ENCODE peak calls at places on chromosomes 11 and 22, in seven cellular contexts. H is tibial nerve; O is right lobe of liver; B is SJSA1; F is prostate gland; D is H9; S is effector memory CD4-positive, alpha-beta T cell. I is an unnamed sample.

GRCh38 chr11:129248618-129249017 is 56.5 kb upstream of the ARHGAP32 start:
- DNase-seq in H (no peak), O (no peak), B (no peak), F (no peak), D (no peak), S (no peak), I (no peak)

GRCh38 chr11:128448487-128448886 is 138.9 kb downstream of the ETS1 start:
- DNase-seq in H (no peak), O (peak; percentile 78), B (no peak), F (no peak), D (peak; percentile 43), S (no peak), I (no peak)

GRCh38 chr11:34840736-34841386 is 75.3 kb downstream of the APIP start:
- DNase-seq in H (no peak), O (no peak), B (no peak), F (no peak), D (peak; percentile 55), S (no peak), I (peak; percentile 37)

GRCh38 chr22:30435674-30436126 is 10.1 kb downstream of the MTFP1 start:
- DNase-seq in H (no peak), O (peak; percentile 69), B (no peak), F (no peak), D (no peak), S (peak; percentile 79), I (no peak)

GRCh38 chr11:122422707-122423106 is 232.8 kb upstream of the UBASH3B start:
- DNase-seq in H (no peak), O (no peak), B (no peak), F (no peak), D (no peak), S (no peak), I (no peak)

GRCh38 chr11:26651916-26652315 is 69.9 kb downstream of the SLC5A12 start:
- DNase-seq in H (no peak), O (no peak), B (no peak), F (no peak), D (no peak), S (no peak), I (no peak)

GRCh38 chr22:48581821-48582469 is 1245.7 kb downstream of the BRD1 start:
- DNase-seq in H (no peak), O (no peak), B (no peak), F (no peak), D (no peak), S (no peak), I (no peak)

GRCh38 chr22:41697126-41697775 is 2.1 kb upstream of the MEI1 start:
- DNase-seq in H (peak; percentile 99), O (peak; percentile 89), B (peak; percentile 95), F (peak; percentile 80), D (peak; percentile 96), S (peak; percentile 79), I (peak; percentile 99)

GRCh38 chr22:46517255-46517761 is 20.1 kb downstream of the CELSR1 start:
- DNase-seq in H (no peak), O (peak; percentile 58), B (no peak), F (no peak), D (no peak), S (no peak), I (peak; percentile 69)

GRCh38 chr11:26188559-26188958 is 143.4 kb upstream of the ANO3 start:
- DNase-seq in H (no peak), O (no peak), B (no peak), F (no peak), D (no peak), S (no peak), I (no peak)

GRCh38 chr11:34626393-34626792 is 5.5 kb downstream of the EHF start:
- DNase-seq in H (no peak), O (no peak), B (no peak), F (no peak), D (no peak), S (no peak), I (no peak)

GRCh38 chr11:1327064-1327460 is 17.6 kb upstream of the TOLLIP start:
- DNase-seq in H (no peak), O (no peak), B (no peak), F (no peak), D (no peak), S (no peak), I (no peak)

GRCh38 chr11:2943711-2944118 is 14.5 kb upstream of the PHLDA2 start:
- DNase-seq in H (no peak), O (peak; percentile 56), B (no peak), F (no peak), D (no peak), S (no peak), I (peak; percentile 84)

GRCh38 chr11:10488121-10488580 is 33.1 kb downstream of the AMPD3 start:
- DNase-seq in H (no peak), O (no peak), B (peak; percentile 20), F (peak; percentile 23), D (peak; percentile 33), S (no peak), I (peak; percentile 56)

GRCh38 chr22:32233091-32233490 is 22.1 kb downstream of the SLC5A4 start:
- DNase-seq in H (no peak), O (no peak), B (no peak), F (no peak), D (no peak), S (no peak), I (no peak)

GRCh38 chr22:24101966-24102365 is 79.3 kb upstream of the SUSD2 start:
- DNase-seq in H (no peak), O (peak; percentile 29), B (no peak), F (no peak), D (no peak), S (no peak), I (peak; percentile 28)

GRCh38 chr11:70709596-70709995 is 311.3 kb downstream of the CTTN start:
- DNase-seq in H (no peak), O (no peak), B (no peak), F (no peak), D (no peak), S (no peak), I (no peak)

GRCh38 chr22:37228106-37229011 is 15.7 kb downstream of the RAC2 start:
- DNase-seq in H (no peak), O (no peak), B (no peak), F (no peak), D (no peak), S (no peak), I (peak; percentile 86)

GRCh38 chr11:3885855-3886254 is 30.4 kb downstream of the STIM1 start:
- DNase-seq in H (no peak), O (no peak), B (no peak), F (no peak), D (no peak), S (no peak), I (no peak)

GRCh38 chr11:31417816-31418215 is 48.2 kb downstream of the DNAJC24 start:
- DNase-seq in H (no peak), O (no peak), B (no peak), F (no peak), D (no peak), S (no peak), I (no peak)

GRCh38 chr22:42909363-42910058 is 52.4 kb upstream of the ARFGAP3 start:
- DNase-seq in H (no peak), O (peak; percentile 16), B (no peak), F (no peak), D (no peak), S (no peak), I (no peak)

GRCh38 chr22:43630451-43630850 is 181.7 kb downstream of the EFCAB6 start:
- DNase-seq in H (no peak), O (no peak), B (no peak), F (no peak), D (no peak), S (no peak), I (no peak)

GRCh38 chr22:46533434-46533833 is 4.0 kb downstream of the CELSR1 start:
- DNase-seq in H (no peak), O (no peak), B (no peak), F (peak; percentile 34), D (peak; percentile 72), S (no peak), I (no peak)

GRCh38 chr11:73374130-73374529 is 2.1 kb upstream of the RELT start:
- DNase-seq in H (no peak), O (no peak), B (no peak), F (no peak), D (no peak), S (no peak), I (no peak)

GRCh38 chr22:46085831-46086576 is 64.3 kb upstream of the PPARA start:
- DNase-seq in H (no peak), O (peak; percentile 60), B (peak; percentile 96), F (peak; percentile 81), D (no peak), S (no peak), I (peak; percentile 82)

GRCh38 chr11:106464728-106465127 is 387.3 kb downstream of the AASDHPPT start:
- DNase-seq in H (no peak), O (no peak), B (no peak), F (no peak), D (no peak), S (no peak), I (no peak)
- H3K4me1 ChIP-seq in H (peaks cover 11% of the 10 kb centered on the region), O (no peaks in the 10 kb centered on the region), B (peaks cover 51% of the 10 kb centered on the region), F (no peaks in the 10 kb centered on the region), D (no peaks in the 10 kb centered on the region), S (no peaks in the 10 kb centered on the region), I (peaks cover 10% of the 10 kb centered on the region)

GRCh38 chr11:118924591-118925585 is 838 bp downstream of the BCL9L start:
- DNase-seq in H (no peak), O (peak; percentile 51), B (no peak), F (no peak), D (peak; percentile 71), S (no peak), I (peak; percentile 52)
- H3K4me1 ChIP-seq in H (peaks cover 52% of the 10 kb centered on the region), O (peaks cover 34% of the 10 kb centered on the region), B (peaks cover 70% of the 10 kb centered on the region), F (peaks cover 40% of the 10 kb centered on the region), D (peaks cover 23% of the 10 kb centered on the region), S (peaks cover 52% of the 10 kb centered on the region), I (peaks cover 34% of the 10 kb centered on the region)

DNA sequence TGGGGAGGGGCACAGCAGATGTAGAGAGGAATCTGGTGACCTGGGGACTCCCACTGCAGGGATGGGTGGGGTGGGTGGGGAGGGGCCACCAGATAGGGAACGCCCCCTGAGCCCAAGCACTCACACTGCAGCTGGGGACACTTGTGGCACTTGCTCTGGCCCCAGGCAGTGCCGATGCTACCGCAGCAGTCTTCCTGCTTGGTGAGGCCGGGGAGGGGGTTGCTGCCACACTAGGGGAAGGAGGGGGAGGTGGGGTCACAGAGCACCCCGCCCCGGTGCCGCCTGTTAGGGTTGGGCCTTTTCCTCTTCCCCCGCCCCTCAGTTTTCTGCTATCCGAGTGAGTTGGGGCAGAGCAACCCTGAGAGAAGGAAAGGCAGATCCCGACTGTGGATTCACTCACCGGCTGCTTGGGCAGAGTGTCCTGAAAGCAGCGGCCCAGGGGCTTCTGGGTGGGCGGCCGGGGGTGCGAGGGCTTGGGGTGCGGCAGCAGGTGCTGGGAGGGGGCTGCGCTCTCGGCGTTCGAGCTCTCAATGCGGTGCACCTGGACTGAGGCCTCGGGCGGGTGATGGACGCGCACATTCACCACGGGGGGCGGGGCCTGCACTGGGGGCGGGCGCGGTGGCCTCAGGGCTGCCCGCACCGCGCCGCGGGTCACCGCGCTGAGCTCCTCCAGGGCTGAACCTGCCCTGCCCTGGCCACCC is 4.7 kb downstream of the LTBP3 start:
- DNase-seq in H (no peak), O (no peak), B (no peak), F (no peak), D (peak; percentile 91), S (peak; percentile 53), I (peak; percentile 72)
- H3K4me1 ChIP-seq in H (peaks cover 39% of the 10 kb centered on the region), O (peaks cover 8% of the 10 kb centered on the region), B (peaks cover 43% of the 10 kb centered on the region), F (peaks cover 5% of the 10 kb centered on the region), D (peaks cover 8% of the 10 kb centered on the region), S (peaks cover 55% of the 10 kb centered on the region), I (peaks cover 11% of the 10 kb centered on the region)

DNA sequence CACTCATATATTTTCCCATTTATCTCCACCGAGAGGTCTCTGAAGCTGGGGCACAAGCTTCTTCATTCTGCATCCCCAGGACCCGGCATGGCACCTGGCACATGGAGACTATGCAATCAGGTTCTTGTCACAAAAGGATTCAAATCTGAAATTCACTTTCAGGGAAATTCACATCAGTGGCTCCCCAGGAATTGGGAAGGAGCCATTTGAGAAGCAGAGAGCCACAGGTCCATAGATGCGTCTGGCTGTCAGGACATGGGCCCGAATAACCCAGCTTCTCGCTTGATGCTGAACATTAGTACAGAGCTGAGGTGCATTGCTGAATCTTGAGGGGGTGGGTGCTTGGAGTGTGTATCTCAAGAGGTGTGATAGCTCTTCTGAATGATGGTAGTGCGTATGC is 82.5 kb downstream of the TSPAN18 start:
- DNase-seq in H (no peak), O (no peak), B (no peak), F (no peak), D (no peak), S (no peak), I (no peak)
- H3K4me1 ChIP-seq in H (peaks cover 23% of the 10 kb centered on the region), O (no peaks in the 10 kb centered on the region), B (no peaks in the 10 kb centered on the region), F (no peaks in the 10 kb centered on the region), D (peaks cover 10% of the 10 kb centered on the region), S (no peaks in the 10 kb centered on the region), I (peaks cover 6% of the 10 kb centered on the region)

I was measured in left lung.